ENCODE peak calls at places on chromosome X, in eight cellular contexts. J, K, H, T, Z, F, A and R are unnamed samples.

GRCh38 chrX:22126311-22126710 is 94.2 kb downstream of the PHEX start:
- DNase-seq in Z (peak), A (no peak), K (no peak), T (no peak), F (no peak), H (no peak), J (no peak), R (no peak)

GRCh38 chrX:115388879-115389278 is 99.4 kb downstream of the LUZP4 start:
- DNase-seq in K (no peak), T (no peak), J (no peak), H (no peak), Z (peak), F (no peak), A (no peak), R (no peak)

GRCh38 chrX:44872319-44872816 is 620 bp upstream of the KDM6A start:
- DNase-seq in F (peak), A (peak), Z (peak), T (peak), H (no peak), K (no peak), J (no peak), R (no peak)

GRCh38 chrX:39821709-39822095 is 276.1 kb downstream of the BCOR start:
- DNase-seq in A (no peak), H (no peak), K (no peak), F (no peak), T (no peak), J (no peak), Z (no peak), R (no peak)

GRCh38 chrX:19360903-19361302 is 17.2 kb downstream of the PDHA1 start:
- DNase-seq in F (no peak), Z (no peak), K (no peak), A (no peak), H (no peak), T (no peak), J (no peak), R (no peak)

GRCh38 chrX:30659421-30659820 is 6.2 kb downstream of the GK start:
- DNase-seq in K (no peak), J (peak), H (peak), A (no peak), F (no peak), Z (peak), T (no peak), R (no peak)

GRCh38 chrX:31449975-31450374 is 378.1 kb upstream of the FTHL17 start:
- DNase-seq in T (no peak), A (no peak), Z (peak), K (no peak), J (peak), H (peak), F (no peak), R (no peak)

GRCh38 chrX:118062048-118062789 is 54.4 kb downstream of the KLHL13 start:
- DNase-seq in F (no peak), Z (no peak), T (no peak), H (no peak), J (no peak), A (no peak), K (no peak), R (no peak)

GRCh38 chrX:85419293-85419692 is 39.8 kb upstream of the POF1B start:
- DNase-seq in F (no peak), A (no peak), T (no peak), Z (no peak), K (no peak), J (no peak), H (no peak), R (no peak)

GRCh38 chrX:118116308-118117068 is at the start of gene KLHL13:
- DNase-seq in J (no peak), Z (peak), T (peak), A (no peak), H (peak), F (peak), K (no peak), R (no peak)

GRCh38 chrX:45749375-45749774 is 548.7 kb upstream of the DIPK2B start:
- DNase-seq in A (no peak), F (no peak), Z (peak), J (no peak), T (no peak), H (peak), K (no peak), R (no peak)

GRCh38 chrX:115978068-115978467 is 192.5 kb upstream of the AGTR2 start:
- DNase-seq in J (no peak), K (no peak), F (no peak), Z (no peak), T (no peak), H (no peak), A (no peak), R (no peak)

GRCh38 chrX:118495958-118496762 is 545 bp downstream of the DOCK11 start:
- DNase-seq in Z (no peak), J (no peak), K (peak), A (peak), F (peak), H (peak), T (peak), R (peak)

GRCh38 chrX:38282044-38282443 is 45.3 kb downstream of the RPGR start:
- DNase-seq in K (no peak), A (no peak), F (no peak), H (no peak), T (no peak), Z (peak), J (no peak), R (no peak)

GRCh38 chrX:41688154-41688553 is 619 bp upstream of the GPR34 start:
- DNase-seq in F (no peak), H (no peak), J (no peak), T (no peak), K (no peak), A (no peak), Z (no peak), R (no peak)

GRCh38 chrX:67619253-67619652 is 75.4 kb downstream of the AR start:
- DNase-seq in H (peak), Z (peak), K (no peak), T (no peak), A (no peak), J (no peak), F (no peak), R (no peak)

GRCh38 chrX:44061940-44062339 is 88.8 kb upstream of the NDP start:
- DNase-seq in H (no peak), J (no peak), F (no peak), Z (no peak), K (no peak), T (no peak), A (no peak), R (no peak)

GRCh38 chrX:102934624-102935023 is 2.4 kb upstream of the RAB40AL start:
- DNase-seq in K (no peak), A (peak), J (no peak), H (peak), Z (peak), T (peak), F (peak), R (no peak)

GRCh38 chrX:25020391-25021131 is 4.8 kb upstream of the ARX start:
- DNase-seq in K (no peak), J (no peak), F (peak), T (no peak), A (no peak), H (no peak), Z (no peak), R (no peak)

GRCh38 chrX:22234380-22234779 is 38.3 kb upstream of the CBLL2 start:
- DNase-seq in K (no peak), A (no peak), H (no peak), Z (no peak), J (no peak), T (no peak), F (no peak), R (no peak)

GRCh38 chrX:11137543-11138139 is 26.5 kb downstream of the HCCS start:
- DNase-seq in K (no peak), F (peak), H (peak), J (peak), Z (peak), T (no peak), A (no peak), R (no peak)